ENCODE peak calls at places on chromosomes 11 and 22, in four cellular contexts. I, N, G and U are unnamed samples.

GRCh38 chr22:37015587-37015878 is 3.7 kb downstream of the TST start:
- DNase-seq in I (no peak), N (no peak), G (no peak), U (no peak)

GRCh38 chr11:129696309-129696989 is 119.2 kb upstream of the TMEM45B start:
- DNase-seq in I (no peak), N (no peak), G (no peak), U (no peak)

GRCh38 chr22:47174671-47175111 is 412.2 kb downstream of the TBC1D22A start:
- DNase-seq in I (no peak), N (no peak), G (no peak), U (peak)

GRCh38 chr11:130428271-130428670 is at the start of gene ADAMTS8:
- DNase-seq in I (no peak), N (no peak), G (no peak), U (peak)

GRCh38 chr11:118263694-118264567 is at the start of gene MPZL2:
- DNase-seq in I (peak), N (peak), G (no peak), U (no peak)

GRCh38 chr11:1926156-1927031 is 6.9 kb downstream of the TNNT3 start:
- DNase-seq in I (no peak), N (no peak), G (no peak), U (peak)

GRCh38 chr11:45154276-45154675 is 7.8 kb downstream of the PRDM11 start:
- DNase-seq in I (no peak), N (no peak), G (no peak), U (peak)

GRCh38 chr22:20638143-20638870 is 130.9 kb downstream of the MED15 start:
- DNase-seq in I (no peak), N (no peak), G (no peak), U (peak)

GRCh38 chr11:94196363-94196762 is 67.7 kb downstream of the PANX1 start:
- DNase-seq in I (no peak), N (no peak), G (no peak), U (no peak)

GRCh38 chr22:49274754-49275380 is 552.8 kb downstream of the BRD1 start:
- DNase-seq in I (no peak), N (no peak), G (no peak), U (no peak)

GRCh38 chr11:111225871-111226270 is 19.7 kb upstream of the POU2AF2 start:
- DNase-seq in I (no peak), N (no peak), G (no peak), U (no peak)

GRCh38 chr22:29813563-29813962 is 24.5 kb downstream of the ASCC2 start:
- DNase-seq in I (no peak), N (no peak), G (no peak), U (no peak)

GRCh38 chr11:37946155-37946766 is 1348.2 kb upstream of the RAG2 start:
- DNase-seq in I (no peak), N (peak), G (peak), U (no peak)

GRCh38 chr22:20173720-20174119 is 22.9 kb upstream of the CCDC188 start:
- DNase-seq in I (no peak), N (no peak), G (no peak), U (no peak)

GRCh38 chr11:57751676-57752253 is at the start of gene BTBD18:
- DNase-seq in I (no peak), N (peak), G (no peak), U (peak)

GRCh38 chr11:11960687-11961086 is 47.7 kb downstream of the DKK3 start:
- DNase-seq in I (no peak), N (no peak), G (no peak), U (peak)

GRCh38 chr11:36456136-36456535 is 53.9 kb downstream of the TRAF6 start:
- DNase-seq in I (no peak), N (no peak), G (peak), U (peak)

GRCh38 chr22:35306350-35306967 is 6.8 kb downstream of the TOM1 start:
- DNase-seq in I (no peak), N (no peak), G (no peak), U (peak)

GRCh38 chr11:90764691-90765090 is 541.8 kb upstream of the CHORDC1 start:
- DNase-seq in I (no peak), N (no peak), G (no peak), U (no peak)

GRCh38 chr11:134014502-134014901 is 54.4 kb upstream of the JAM3 start:
- DNase-seq in I (no peak), N (no peak), G (no peak), U (no peak)

GRCh38 chr11:65787649-65788622 is 1.1 kb downstream of the OVOL1 start:
- DNase-seq in I (no peak), N (peak), G (no peak), U (peak)

GRCh38 chr11:6656936-6657335 is 1.3 kb upstream of the DCHS1 start:
- DNase-seq in I (no peak), N (no peak), G (no peak), U (no peak)

GRCh38 chr11:102220728-102221467 is 96.4 kb upstream of the BIRC3 start:
- DNase-seq in I (no peak), N (peak), G (no peak), U (peak)

GRCh38 chr11:48088682-48089050 is 108.3 kb downstream of the PTPRJ start:
- DNase-seq in I (no peak), N (peak), G (no peak), U (no peak)

GRCh38 chr22:48740731-48741405 is 1086.8 kb downstream of the BRD1 start:
- DNase-seq in I (no peak), N (no peak), G (no peak), U (peak)

GRCh38 chr22:23569291-23569690 is 10.8 kb downstream of the IGLL1 start:
- DNase-seq in I (no peak), N (no peak), G (no peak), U (no peak)

GRCh38 chr11:121936781-121937447 is 179.1 kb downstream of the BLID start:
- DNase-seq in I (no peak), N (no peak), G (peak), U (peak)

GRCh38 chr11:102047305-102047924 is at the start of gene CFAP300:
- DNase-seq in I (peak), N (peak), G (peak), U (peak)

GRCh38 chr11:90908074-90908473 is 685.2 kb upstream of the CHORDC1 start:
- DNase-seq in I (no peak), N (no peak), G (no peak), U (no peak)

GRCh38 chr11:27395556-27396258 is 32.7 kb upstream of the CCDC34 start:
- DNase-seq in I (no peak), N (peak), G (no peak), U (no peak)

GRCh38 chr22:27885977-27886842 is 32.8 kb downstream of the PITPNB start:
- DNase-seq in I (no peak), N (peak), G (no peak), U (peak)

GRCh38 chr11:8209208-8209807 is 40.5 kb upstream of the RIC3 start:
- DNase-seq in I (no peak), N (no peak), G (no peak), U (peak)

GRCh38 chr11:106447631-106448191 is 370.2 kb downstream of the AASDHPPT start:
- DNase-seq in I (no peak), N (no peak), G (no peak), U (no peak)

DNA sequence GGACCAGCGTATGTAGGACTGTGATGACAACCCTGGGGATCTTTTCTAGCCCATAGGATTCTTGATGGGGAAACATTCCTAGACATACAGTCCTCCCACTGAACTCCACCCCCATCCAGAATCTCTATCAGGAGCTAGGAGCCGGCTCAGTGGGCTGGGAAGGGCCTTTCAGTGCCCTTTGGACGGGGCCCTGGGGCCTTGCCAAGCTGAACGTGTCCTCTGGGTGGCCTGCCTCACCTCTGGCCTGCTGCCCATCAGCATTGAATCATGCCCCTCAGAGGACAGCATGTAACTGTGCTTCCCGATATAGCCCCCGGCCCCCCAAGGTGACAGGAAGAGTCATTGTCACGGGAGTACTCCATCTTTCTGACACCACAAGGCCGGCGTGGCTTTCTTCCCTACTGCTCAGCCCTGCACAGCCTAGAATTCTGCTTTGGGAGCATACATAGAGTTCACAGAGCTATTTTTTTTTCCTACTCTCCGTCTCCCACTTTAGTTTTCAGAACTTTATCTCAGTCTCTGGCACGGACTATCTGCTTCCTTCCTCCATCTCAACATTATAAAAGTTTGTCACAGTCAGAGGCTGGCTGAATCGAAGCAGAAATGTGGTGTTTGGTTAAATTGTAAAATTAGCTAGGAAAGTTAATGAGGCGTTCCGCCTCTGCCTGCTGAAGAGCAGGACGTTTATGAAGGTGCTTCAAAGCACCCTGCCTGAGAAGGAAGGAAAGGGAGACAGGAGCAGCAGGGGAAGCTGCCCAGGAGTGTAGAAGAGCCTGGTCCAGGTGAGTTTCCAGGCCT is 111.9 kb downstream of the ZBTB16 start:
- DNase-seq in I (peak), N (peak), G (no peak), U (no peak)
- H3K4me3 ChIP-seq in I (no peak), N (no peak), G (no peak), U (no peak)

GRCh38 chr11:67371199-67371548 is 2.2 kb downstream of the CLCF1 start:
- DNase-seq in I (no peak), N (no peak), G (no peak), U (no peak)
- H3K4me3 ChIP-seq in I (peak), N (no peak), G (peak), U (peak)

GRCh38 chr11:3375552-3375951 is 3.4 kb downstream of the ZNF195 start:
- DNase-seq in I (no peak), N (no peak), G (peak), U (peak)
- H3K4me3 ChIP-seq in I (no peak), N (no peak), G (no peak), U (no peak)

DNA sequence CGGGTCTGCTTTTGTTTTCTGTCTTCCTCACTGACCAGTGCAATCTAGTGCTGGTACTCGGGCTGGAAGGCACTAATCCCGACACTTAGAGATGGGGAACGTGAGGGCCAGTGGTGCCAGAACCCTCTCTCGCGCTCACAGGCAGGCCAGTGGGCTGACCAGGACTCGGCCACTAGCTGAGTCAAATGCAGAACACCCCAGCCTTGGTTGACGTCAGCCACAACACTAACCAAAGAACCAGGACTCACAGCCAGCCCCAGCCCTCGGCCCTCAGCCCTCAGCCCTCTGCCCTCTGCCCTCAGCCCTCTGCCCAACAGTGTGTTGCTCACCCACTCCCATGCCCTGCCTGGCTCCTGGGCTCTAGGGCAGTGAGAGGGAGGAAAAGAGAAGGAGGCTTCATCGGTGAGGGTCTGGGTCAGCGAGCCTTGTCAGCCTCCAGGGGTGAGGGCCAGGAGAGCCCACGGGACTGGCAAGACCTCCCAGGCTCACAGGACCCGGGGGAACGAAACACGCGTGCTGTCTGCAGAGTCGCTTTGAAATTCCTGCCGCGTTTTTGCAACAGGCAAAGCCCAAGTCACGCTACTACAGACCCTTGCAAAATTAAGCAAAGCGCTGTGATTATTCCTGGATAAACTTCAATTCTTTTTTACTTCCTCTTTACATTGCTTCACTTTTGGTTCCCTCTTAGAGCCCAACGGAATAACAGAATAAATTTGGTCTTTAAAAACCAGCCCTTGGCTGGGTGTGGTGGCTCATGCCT is 27.5 kb downstream of the KIAA0930 start:
- DNase-seq in I (peak), N (peak), G (no peak), U (peak)
- H3K4me3 ChIP-seq in I (peak), N (no peak), G (peak), U (peak)

GRCh38 chr11:73269353-73270088 is 2.6 kb upstream of the P2RY6 start:
- DNase-seq in I (peak), N (peak), G (no peak), U (no peak)
- H3K4me3 ChIP-seq in I (no peak), N (no peak), G (no peak), U (no peak)

GRCh38 chr11:32331098-32331497 is 104.2 kb downstream of the WT1 start:
- DNase-seq in I (no peak), N (no peak), G (no peak), U (peak)

GRCh38 chr11:32334822-32335221 is 100.5 kb downstream of the WT1 start:
- DNase-seq in I (no peak), N (no peak), G (no peak), U (no peak)

GRCh38 chr11:32332990-32333334 is 102.4 kb downstream of the WT1 start:
- DNase-seq in I (no peak), N (no peak), G (no peak), U (no peak)

GRCh38 chr11:32333335-32333991 is 101.9 kb downstream of the WT1 start:
- DNase-seq in I (peak), N (peak), G (no peak), U (peak)

DNA sequence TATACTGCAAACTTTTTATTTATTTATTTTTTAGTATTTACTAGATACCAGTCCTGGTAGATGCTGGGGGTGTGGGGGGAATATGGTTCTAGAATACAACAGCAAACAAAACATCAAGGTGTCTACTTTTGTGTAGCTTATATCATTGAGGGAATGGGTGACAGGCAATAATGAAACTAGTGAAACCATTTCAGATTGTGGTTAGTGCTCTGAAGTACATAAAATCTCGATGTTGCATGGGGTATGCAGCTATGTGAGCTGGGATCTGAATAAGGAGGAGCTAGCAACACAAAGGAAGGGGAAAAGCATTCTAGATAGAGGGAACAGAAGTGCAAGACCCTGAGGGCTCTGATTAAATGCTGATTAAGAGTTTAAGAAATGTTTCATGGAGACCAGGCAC is 103.5 kb downstream of the WT1 start:
- DNase-seq in I (no peak), N (no peak), G (no peak), U (no peak)
- H3K4me3 ChIP-seq in I (no peak), N (no peak), G (no peak), U (no peak)

DNA sequence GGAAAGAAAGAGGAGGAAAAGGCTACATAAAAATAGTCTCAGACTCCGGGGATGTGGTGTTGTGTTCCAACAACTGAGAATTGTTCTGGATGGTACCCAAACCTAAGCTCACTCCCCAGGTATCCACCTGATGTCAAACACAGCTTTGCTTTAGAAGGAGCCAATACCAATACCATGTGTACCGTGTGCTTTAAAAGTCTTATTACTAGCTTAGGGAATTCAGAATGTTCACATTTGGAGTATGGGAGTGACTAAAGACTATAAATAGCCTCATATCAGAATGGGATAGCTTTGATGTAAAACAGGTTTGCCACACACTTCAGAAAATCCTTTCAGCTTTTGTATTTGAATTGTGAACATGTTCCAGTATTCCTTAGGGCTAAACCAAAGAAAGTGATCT is 248.7 kb upstream of the ARHGAP42 start:
- DNase-seq in I (no peak), N (no peak), G (no peak), U (no peak)
- H3K4me3 ChIP-seq in I (no peak), N (no peak), G (no peak), U (no peak)